ENCODE peak calls at places on chromosomes 4 and X, in seven cellular contexts. Z is H54; G is pons; A is HL-60; B is stimulated activated CD4-positive, alpha-beta T cell treated with anti-CD3 and anti-CD28 coated beads, Interleukin-2, amount 100 ng/mL, for 4 hours; E is WTC11; V is Panc1. W is an unnamed sample.

GRCh38 chr4:167359711-167360110 is 125.4 kb upstream of the SPOCK3 start:
- DNase-seq in G (no peak), A (no peak), Z (no peak), E (no peak), V (no peak), B (no peak), W (no peak)

GRCh38 chr4:96602661-96603060 is 762.8 kb downstream of the PDHA2 start:
- DNase-seq in B (no peak), V (no peak), E (no peak), A (no peak), Z (no peak), G (no peak), W (no peak)

GRCh38 chr4:110352670-110353442 is 123.1 kb upstream of the ENPEP start:
- DNase-seq in E (no peak), Z (no peak), G (no peak), A (no peak), B (no peak), V (no peak), W (no peak)

GRCh38 chrX:153981231-153981630 is 8.7 kb downstream of the TMEM187 start:
- DNase-seq in G (no peak), A (no peak), Z (no peak), V (no peak), E (no peak), B (no peak), W (no peak)

GRCh38 chrX:30592846-30593245 is 15.3 kb upstream of the TASL start:
- DNase-seq in B (no peak), V (no peak), G (peak), E (no peak), Z (no peak), A (no peak), W (no peak)

GRCh38 chrX:96752776-96753175 is 68.1 kb downstream of the DIAPH2 start:
- DNase-seq in V (no peak), A (no peak), Z (no peak), B (no peak), E (no peak), G (no peak), W (no peak)

GRCh38 chr4:91089194-91089593 is 962.0 kb downstream of the CCSER1 start:
- DNase-seq in G (no peak), B (no peak), E (no peak), V (no peak), A (no peak), Z (no peak), W (no peak)

GRCh38 chrX:17552251-17552650 is 177.3 kb downstream of the NHS start:
- DNase-seq in A (no peak), B (no peak), V (no peak), E (no peak), Z (no peak), G (no peak), W (no peak)

GRCh38 chr4:127400736-127401346 is 231.9 kb upstream of the INTU start:
- DNase-seq in B (no peak), V (peak), G (peak), Z (peak), E (peak), A (no peak), W (peak)

GRCh38 chrX:50093627-50094026 is 107.2 kb downstream of the AKAP4 start:
- DNase-seq in E (no peak), G (no peak), Z (no peak), B (no peak), A (no peak), V (no peak), W (no peak)

GRCh38 chr4:108080752-108081151 is 88.0 kb downstream of the LEF1 start:
- DNase-seq in B (peak), V (no peak), G (no peak), Z (no peak), E (no peak), A (no peak), W (no peak)

GRCh38 chr4:81504685-81505598 is 33.2 kb upstream of the RASGEF1B start:
- DNase-seq in B (peak), G (peak), E (no peak), Z (no peak), V (no peak), A (no peak), W (peak)

GRCh38 chr4:102639602-102640001 is 121.2 kb downstream of the MANBA start:
- DNase-seq in B (no peak), E (no peak), A (no peak), G (no peak), Z (no peak), V (no peak), W (no peak)

GRCh38 chr4:76562161-76562560 is 127.1 kb downstream of the SHROOM3 start:
- DNase-seq in G (no peak), B (no peak), A (no peak), V (no peak), Z (no peak), E (no peak), W (no peak)